ENCODE peak calls at places on chromosomes 3 and 15, in nine cellular contexts. D, H, J, A, U, V, G, S and T are unnamed samples.

GRCh38 chr3:56137406-56137805 is 330.9 kb downstream of the ERC2 start:
- DNase-seq in G (no peak), D (no peak), V (no peak), U (peak), H (no peak), S (no peak), J (peak), A (no peak), T (no peak)

GRCh38 chr3:87287025-87287424 is 10.6 kb upstream of the POU1F1 start:
- DNase-seq in H (no peak), S (no peak), U (peak), J (peak), D (peak), V (no peak), A (no peak), G (no peak), T (no peak)

GRCh38 chr15:59245583-59245982 is 38.9 kb downstream of the LDHAL6B start:
- DNase-seq in J (no peak), U (no peak), G (no peak), A (no peak), D (peak), V (no peak), H (no peak), S (no peak), T (no peak)

GRCh38 chr3:120908030-120908802 is at the start of gene STXBP5L:
- DNase-seq in H (peak), D (peak), G (no peak), V (peak), J (peak), U (peak), S (no peak), A (peak), T (peak)

GRCh38 chr15:83656943-83657528 is 3.1 kb downstream of the ADAMTSL3 start:
- DNase-seq in D (no peak), V (no peak), S (no peak), G (no peak), U (no peak), J (no peak), H (no peak), A (no peak), T (no peak)

GRCh38 chr15:78438595-78439285 is 724 bp downstream of the IREB2 start:
- DNase-seq in J (peak), V (no peak), U (peak), H (no peak), A (peak), S (no peak), G (no peak), D (no peak), T (peak)

GRCh38 chr15:100890850-100891249 is 11.2 kb downstream of the ALDH1A3 start:
- DNase-seq in H (no peak), U (no peak), G (no peak), D (no peak), S (no peak), V (no peak), A (no peak), J (no peak), T (no peak)

GRCh38 chr15:48355377-48355776 is 24.1 kb downstream of the DUT start:
- DNase-seq in G (no peak), D (no peak), S (no peak), A (no peak), U (peak), J (peak), H (no peak), V (no peak), T (no peak)

GRCh38 chr15:75725719-75726607 is 13.3 kb upstream of the CSPG4 start:
- DNase-seq in D (no peak), V (no peak), G (peak), S (peak), H (peak), J (no peak), U (peak), A (no peak), T (no peak)

GRCh38 chr3:134366928-134367352 is 7.3 kb downstream of the AMOTL2 start:
- DNase-seq in J (no peak), D (peak), H (no peak), S (peak), A (peak), V (no peak), U (no peak), G (peak), T (no peak)

GRCh38 chr15:31227954-31228542 is 98.6 kb upstream of the KLF13 start:
- DNase-seq in G (no peak), U (no peak), J (no peak), V (no peak), S (no peak), A (no peak), D (no peak), H (no peak), T (no peak)

GRCh38 chr15:22257047-22257667 is 176.8 kb downstream of the OR4M2 start:
- DNase-seq in U (no peak), V (peak), A (no peak), S (no peak), J (no peak), H (no peak), G (no peak), D (no peak), T (no peak)

GRCh38 chr3:60189304-60189703 is 1061.9 kb downstream of the FHIT start:
- DNase-seq in S (no peak), U (no peak), A (no peak), D (no peak), V (no peak), H (no peak), J (no peak), G (no peak), T (no peak)

GRCh38 chr15:85762756-85763127 is 32.0 kb downstream of the KLHL25 start:
- DNase-seq in A (no peak), U (no peak), V (no peak), S (no peak), J (no peak), G (no peak), H (no peak), D (no peak), T (no peak)

GRCh38 chr3:56133423-56133822 is 334.8 kb downstream of the ERC2 start:
- DNase-seq in D (peak), S (no peak), U (peak), J (peak), V (no peak), A (no peak), G (no peak), H (no peak), T (no peak)

GRCh38 chr3:190517696-190518095 is 3.8 kb downstream of the IL1RAP start:
- DNase-seq in V (no peak), A (no peak), D (peak), H (no peak), S (no peak), U (peak), G (no peak), J (peak), T (no peak)

GRCh38 chr3:63597019-63597418 is 55.5 kb upstream of the SNTN start:
- DNase-seq in H (no peak), S (no peak), U (no peak), J (no peak), A (no peak), V (no peak), D (no peak), G (no peak), T (no peak)

GRCh38 chr15:91456251-91456718 is 356.2 kb downstream of the SV2B start:
- DNase-seq in G (no peak), J (peak), H (no peak), U (no peak), S (no peak), A (no peak), V (no peak), D (peak), T (no peak)

GRCh38 chr3:190056795-190057194 is 63.9 kb downstream of the P3H2 start:
- DNase-seq in D (no peak), G (no peak), U (no peak), V (no peak), A (no peak), S (no peak), J (no peak), H (no peak), T (no peak)

GRCh38 chr3:124926426-124927116 is 8.0 kb downstream of the MUC13 start:
- DNase-seq in U (no peak), H (no peak), D (no peak), G (no peak), V (no peak), J (peak), S (no peak), A (no peak), T (no peak)

GRCh38 chr3:65751123-65751700 is 287.5 kb downstream of the MAGI1 start:
- DNase-seq in G (peak), V (peak), H (peak), S (no peak), A (peak), J (peak), U (peak), D (peak), T (peak)

GRCh38 chr15:69603369-69604049 is 150.9 kb downstream of the RPLP1 start:
- DNase-seq in H (no peak), J (no peak), S (no peak), U (no peak), A (no peak), G (no peak), V (no peak), D (no peak), T (no peak)

GRCh38 chr3:51503007-51503406 is 3.2 kb upstream of the DCAF1 start:
- DNase-seq in U (no peak), V (no peak), H (no peak), A (no peak), J (no peak), S (no peak), D (no peak), G (no peak), T (no peak)

GRCh38 chr15:85750807-85751730 is 43.7 kb downstream of the KLHL25 start:
- DNase-seq in S (peak), G (peak), A (peak), V (no peak), J (no peak), D (no peak), U (no peak), H (peak), T (peak)

GRCh38 chr3:18778602-18779001 is 353.5 kb upstream of the SATB1 start:
- DNase-seq in G (no peak), U (no peak), H (no peak), S (no peak), D (no peak), V (no peak), J (no peak), A (no peak), T (no peak)

GRCh38 chr3:170727754-170728153 is 141.9 kb upstream of the SLC7A14 start:
- DNase-seq in A (no peak), G (no peak), V (no peak), J (no peak), D (no peak), H (no peak), U (no peak), S (no peak), T (no peak)

GRCh38 chr3:170725285-170725731 is 139.4 kb upstream of the SLC7A14 start:
- DNase-seq in J (no peak), A (no peak), U (peak), V (no peak), G (no peak), H (no peak), D (peak), S (no peak), T (no peak)

GRCh38 chr3:170726976-170727661 is 141.2 kb upstream of the SLC7A14 start:
- DNase-seq in G (no peak), S (no peak), U (peak), D (peak), A (no peak), J (peak), V (no peak), H (no peak), T (no peak)

GRCh38 chr3:170721563-170721962 is 135.7 kb upstream of the SLC7A14 start:
- DNase-seq in U (no peak), D (no peak), V (no peak), A (no peak), H (no peak), S (no peak), G (no peak), J (no peak), T (no peak)

GRCh38 chr3:170724599-170724998 is 138.7 kb upstream of the SLC7A14 start:
- DNase-seq in G (peak), A (peak), V (peak), D (peak), U (peak), H (no peak), J (peak), S (peak), T (no peak)
- TF ChIP-seq CTCF in G (no peak), A (no peak), V (no peak), D (no peak), U (no peak), H (no peak), J (no peak), S (no peak), T (no peak)

DNA sequence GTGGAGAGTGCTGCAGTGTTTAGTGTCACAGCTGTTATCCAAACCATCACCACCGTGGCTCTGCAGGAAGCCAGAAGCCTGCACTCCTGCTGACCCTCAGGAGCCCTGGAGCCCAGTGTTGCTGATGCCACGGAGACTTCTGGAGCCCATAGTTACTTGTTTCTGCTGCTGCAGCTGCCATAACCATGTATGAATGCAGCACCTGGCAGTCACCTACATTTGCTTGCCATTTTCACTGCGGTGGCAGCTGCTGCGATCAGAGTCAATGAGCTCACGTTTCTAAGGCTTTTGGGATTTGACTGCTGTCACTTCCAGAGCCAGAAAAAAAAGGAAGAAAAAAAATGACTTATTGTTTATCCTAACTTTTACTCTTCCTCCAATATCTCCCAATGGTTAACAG is 299.2 kb upstream of the THRB start:
- DNase-seq in D (no peak), J (no peak), S (no peak), A (no peak), G (no peak), H (no peak), V (no peak), U (no peak), T (no peak)
- TF ChIP-seq CTCF in D (no peak), J (no peak), S (no peak), A (no peak), G (no peak), H (no peak), V (no peak), U (no peak), T (no peak)

GRCh38 chr3:39082652-39083313 is 24.6 kb downstream of the GORASP1 start:
- DNase-seq in A (no peak), D (no peak), U (no peak), J (no peak), S (no peak), G (no peak), H (no peak), V (no peak), T (no peak)

GRCh38 chr3:39075910-39076309 is 24.1 kb downstream of the WDR48 start:
- DNase-seq in H (no peak), A (no peak), J (no peak), V (no peak), G (no peak), D (no peak), S (no peak), U (no peak), T (no peak)

GRCh38 chr3:39079530-39079929 is 27.7 kb downstream of the WDR48 start:
- DNase-seq in D (no peak), J (no peak), V (no peak), A (no peak), H (no peak), U (no peak), G (no peak), S (no peak), T (no peak)
- TF ChIP-seq CTCF in D (peak), J (no peak), V (no peak), A (no peak), H (no peak), U (no peak), G (no peak), S (no peak), T (no peak)

DNA sequence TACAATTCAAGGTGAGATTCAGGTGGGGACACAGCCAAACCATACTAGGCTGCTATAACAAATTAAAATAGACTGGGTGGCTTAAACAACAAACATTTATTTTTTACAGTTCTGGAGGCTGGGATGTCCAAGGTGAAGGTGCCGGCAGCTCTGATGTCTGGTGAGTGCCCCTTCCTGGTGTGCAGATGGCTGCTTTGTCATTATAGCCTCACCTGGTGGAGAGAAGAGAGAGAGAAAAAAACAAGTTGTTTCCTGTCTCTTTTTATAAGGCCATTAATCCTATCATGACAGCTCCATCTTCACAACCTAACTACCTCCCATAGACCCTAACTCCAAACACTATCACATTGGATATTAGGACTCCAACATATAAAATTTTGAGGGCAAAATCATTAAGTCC is 279.7 kb downstream of the ZIC1 start:
- DNase-seq in V (no peak), D (no peak), A (no peak), J (no peak), U (no peak), S (no peak), G (no peak), H (no peak), T (no peak)
- TF ChIP-seq CTCF in V (no peak), D (no peak), A (no peak), J (no peak), U (no peak), S (no peak), G (no peak), H (no peak), T (no peak)